ENCODE peak calls at places on chromosomes 12 and 14, in ten cellular contexts. R, V, I, Y, U, F, G, D, T and E are unnamed samples.

GRCh38 chr12:57243521-57244305 is 7.3 kb downstream of the STAC3 start:
- DNase-seq in G (peak; percentile 56), R (peak; percentile 75), V (peak; percentile 67), Y (peak; percentile 75), U (peak; percentile 80), D (peak; percentile 47), I (peak; percentile 95), F (peak; percentile 94), T (peak; percentile 49), E (peak; percentile 80)

GRCh38 chr12:132827763-132828703 is 636 bp downstream of the GOLGA3 start:
- DNase-seq in T (peak; percentile 77), D (no peak), F (peak; percentile 68), Y (peak; percentile 38), U (peak; percentile 31), I (no peak), G (no peak), R (peak; percentile 81), V (peak; percentile 16), E (no peak)

GRCh38 chr12:47854531-47854930 is 34.8 kb upstream of the HDAC7 start:
- DNase-seq in T (no peak), V (no peak), F (no peak), I (no peak), R (no peak), U (no peak), G (no peak), D (no peak), Y (no peak), E (no peak)

GRCh38 chr12:31585271-31585670 is 5.7 kb downstream of the DENND5B start:
- DNase-seq in G (no peak), U (no peak), D (no peak), I (peak; percentile 32), F (no peak), T (peak; percentile 78), Y (no peak), R (peak; percentile 40), V (no peak), E (no peak)

GRCh38 chr14:105889666-105890473 is 363.5 kb downstream of the TMEM121 start:
- DNase-seq in I (no peak), G (no peak), F (no peak), Y (peak; percentile 11), D (no peak), T (no peak), V (no peak), U (no peak), R (no peak), E (no peak)

GRCh38 chr14:99774526-99775307 is 18.5 kb upstream of the EML1 start:
- DNase-seq in Y (no peak), T (peak; percentile 52), F (peak; percentile 50), D (no peak), V (no peak), G (no peak), U (no peak), R (no peak), I (no peak), E (no peak)

GRCh38 chr14:71521736-71522135 is 410.5 kb upstream of the RGS6 start:
- DNase-seq in R (no peak), T (no peak), Y (no peak), D (no peak), U (no peak), F (no peak), G (no peak), I (no peak), V (no peak), E (no peak)

GRCh38 chr14:61406198-61406597 is 84.8 kb downstream of the PRKCH start:
- DNase-seq in T (no peak), Y (no peak), G (no peak), F (peak; percentile 23), D (no peak), U (no peak), R (no peak), I (peak; percentile 29), V (no peak), E (no peak)

GRCh38 chr12:57175428-57176138 is 28.2 kb upstream of the LRP1-AS start:
- DNase-seq in T (peak; percentile 65), Y (peak; percentile 82), D (no peak), I (peak; percentile 85), F (peak; percentile 96), R (no peak), G (peak; percentile 87), U (peak; percentile 83), V (no peak), E (peak; percentile 18)

GRCh38 chr12:56522486-56523193 is 1.0 kb downstream of the RBMS2 start:
- DNase-seq in V (no peak), I (peak; percentile 30), F (no peak), T (peak; percentile 26), R (peak; percentile 44), Y (no peak), U (peak; percentile 13), D (no peak), G (no peak), E (no peak)

GRCh38 chr14:75175677-75176141 is 703 bp downstream of the TMED10 start:
- DNase-seq in T (no peak), G (no peak), D (no peak), I (no peak), Y (no peak), U (peak; percentile 41), R (no peak), F (no peak), V (no peak), E (no peak)

GRCh38 chr12:125330645-125331341 is 265.6 kb downstream of the AACS start:
- DNase-seq in G (peak; percentile 29), U (peak; percentile 55), D (no peak), V (peak; percentile 4), Y (peak; percentile 57), I (peak; percentile 91), F (peak; percentile 97), R (peak; percentile 49), T (peak; percentile 22), E (no peak)

GRCh38 chr14:77547512-77547911 is 48.9 kb upstream of the ISM2 start:
- DNase-seq in R (no peak), T (no peak), G (no peak), D (no peak), F (no peak), U (no peak), Y (no peak), I (no peak), V (no peak), E (no peak)

GRCh38 chr12:29309320-29309902 is 71.6 kb downstream of the ERGIC2 start:
- DNase-seq in G (no peak), R (no peak), V (no peak), F (no peak), T (peak; percentile 33), U (peak; percentile 48), D (no peak), Y (no peak), I (no peak), E (no peak)

GRCh38 chr12:109151457-109151856 is 35.1 kb downstream of the ACACB start:
- DNase-seq in R (no peak), U (no peak), G (no peak), I (no peak), F (no peak), Y (no peak), V (no peak), D (no peak), T (no peak), E (no peak)

GRCh38 chr12:103677341-103677740 is 90.3 kb downstream of the STAB2 start:
- DNase-seq in G (peak; percentile 71), V (no peak), I (no peak), R (no peak), F (no peak), D (no peak), Y (no peak), U (no peak), T (no peak), E (no peak)